ENCODE peak calls at places on chromosomes 3 and 15, in four cellular contexts. R, Q, S and U are unnamed samples.
A peak's percentile ranks its signal among the peaks of the same experiment; 100 is the strongest.

GRCh38 chr15:101692799-101693198 is 31.5 kb downstream of the TARS3 start:
- DNase-seq in R (no peak), Q (no peak), S (no peak), U (no peak)

GRCh38 chr3:82088749-82089148 is 327.3 kb upstream of the GBE1 start:
- DNase-seq in R (no peak), Q (no peak), S (no peak), U (no peak)

GRCh38 chr3:150362515-150363302 is 45.4 kb upstream of the TSC22D2 start:
- DNase-seq in R (no peak), Q (no peak), S (no peak), U (no peak)

GRCh38 chr3:72336821-72337479 is 511.3 kb downstream of the SHQ1 start:
- DNase-seq in R (peak; percentile 69), Q (no peak), S (peak; percentile 86), U (peak; percentile 90)

GRCh38 chr3:78993375-78993774 is 774.4 kb downstream of the ROBO1 start:
- DNase-seq in R (no peak), Q (no peak), S (no peak), U (no peak)

GRCh38 chr3:42351221-42351620 is 59.2 kb downstream of the LYZL4 start:
- DNase-seq in R (no peak), Q (no peak), S (no peak), U (no peak)

GRCh38 chr15:29889545-29890329 is 67.5 kb upstream of the TJP1 start:
- DNase-seq in R (no peak), Q (no peak), S (no peak), U (no peak)

GRCh38 chr15:57635300-57635944 is 43.7 kb downstream of the MYZAP start:
- DNase-seq in R (no peak), Q (no peak), S (no peak), U (peak; percentile 79)

GRCh38 chr3:32276279-32276841 is 37.9 kb downstream of the CMTM8 start:
- DNase-seq in R (no peak), Q (peak; percentile 24), S (no peak), U (peak; percentile 53)

GRCh38 chr3:183387797-183388196 is 40.6 kb downstream of the MCF2L2 start:
- DNase-seq in R (no peak), Q (no peak), S (no peak), U (no peak)

GRCh38 chr3:51434746-51435323 is 43.8 kb downstream of the RBM15B start:
- DNase-seq in R (no peak), Q (peak; percentile 64), S (no peak), U (peak; percentile 17)

GRCh38 chr15:85793641-85794597 is 806 bp downstream of the KLHL25 start:
- DNase-seq in R (peak; percentile 33), Q (peak; percentile 10), S (no peak), U (peak; percentile 20)

GRCh38 chr3:40829876-40830275 is 305.1 kb downstream of the ZNF621 start:
- DNase-seq in R (no peak), Q (no peak), S (no peak), U (no peak)

GRCh38 chr3:190055773-190056172 is 64.9 kb downstream of the P3H2 start:
- DNase-seq in R (no peak), Q (no peak), S (no peak), U (no peak)

DNA sequence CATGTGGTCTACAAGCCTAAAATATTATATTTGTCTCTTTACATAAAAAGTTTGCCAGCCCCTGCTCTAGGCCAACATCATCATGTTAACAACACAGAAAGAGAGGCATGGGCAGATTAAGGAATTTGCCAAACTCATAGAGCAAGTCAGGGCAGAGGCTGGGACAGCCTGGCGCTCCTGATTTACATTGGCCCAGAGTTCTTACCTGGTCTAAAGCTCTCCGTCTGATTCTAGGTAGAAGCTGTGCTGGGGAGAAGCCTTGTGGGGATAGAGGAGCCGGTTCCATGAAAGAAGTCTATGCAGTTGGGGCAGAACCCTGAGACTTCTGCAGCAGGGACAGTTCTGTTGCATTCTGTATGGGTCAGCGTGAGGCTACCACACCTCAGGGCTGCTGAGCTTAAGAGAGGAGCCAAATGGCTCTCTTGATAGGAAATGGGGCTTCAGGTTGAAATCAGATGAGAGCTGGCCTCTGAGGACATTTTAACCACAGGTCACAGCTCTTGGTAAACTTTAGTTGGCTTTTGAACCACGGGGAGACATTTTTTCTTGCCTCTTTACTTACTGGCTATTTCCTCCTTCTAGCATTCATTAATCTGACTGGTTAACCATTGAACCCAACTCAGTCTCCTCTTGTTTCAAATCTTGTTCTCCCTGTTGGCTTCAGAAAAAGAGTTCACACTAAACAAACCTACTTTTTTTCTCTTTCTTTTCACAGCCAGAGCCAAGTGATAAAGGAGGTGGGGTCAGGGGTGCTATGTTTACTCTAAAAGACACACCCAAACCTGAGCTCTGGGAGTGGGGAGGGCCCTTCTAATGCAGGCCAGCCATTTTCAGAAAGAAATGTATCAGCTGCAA is 250.7 kb downstream of the OPA1 start:
- DNase-seq in R (no peak), Q (no peak), S (no peak), U (peak; percentile 37)
- H3K27ac ChIP-seq in R (no peak overlapping the region), Q (no peak overlapping the region), S (no peak overlapping the region), U (peak overlapping the region; percentile 76)

GRCh38 chr3:186882881-186883685 is 40.6 kb downstream of the ADIPOQ start:
- DNase-seq in R (no peak), Q (no peak), S (no peak), U (no peak)

GRCh38 chr3:186886202-186886820 is 43.8 kb downstream of the ADIPOQ start:
- DNase-seq in R (no peak), Q (no peak), S (no peak), U (no peak)

GRCh38 chr3:186882125-186882524 is 39.6 kb downstream of the ADIPOQ start:
- DNase-seq in R (no peak), Q (no peak), S (no peak), U (no peak)

GRCh38 chr3:186880392-186880791 is 37.9 kb downstream of the ADIPOQ start:
- DNase-seq in R (no peak), Q (no peak), S (no peak), U (no peak)

GRCh38 chr3:186883686-186884058 is 41.2 kb downstream of the ADIPOQ start:
- DNase-seq in R (no peak), Q (no peak), S (no peak), U (no peak)
- H3K27ac ChIP-seq in R (no peak overlapping the region), Q (no peak overlapping the region), S (no peak overlapping the region), U (no peak overlapping the region)

DNA sequence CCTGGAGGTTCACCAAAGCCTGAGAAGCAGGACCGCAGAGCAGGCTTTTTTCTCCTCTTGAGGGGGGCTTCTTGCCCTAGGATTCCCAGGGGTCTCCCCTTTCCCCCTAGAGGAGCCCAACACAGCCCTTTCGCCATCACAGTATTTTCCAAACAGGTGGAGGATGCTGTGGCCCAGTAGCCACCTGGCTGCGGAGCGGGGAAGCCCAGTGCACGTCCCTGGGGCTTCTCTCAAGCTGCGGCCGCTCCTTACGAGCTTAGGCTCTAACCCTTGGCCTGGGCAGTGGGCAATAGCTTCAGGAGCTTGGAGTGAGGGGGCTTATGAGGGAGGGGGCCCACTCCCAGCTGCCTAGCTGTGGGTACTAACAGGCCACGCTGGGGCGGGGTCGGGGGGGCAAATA is 11.6 kb upstream of the DLL4 start:
- DNase-seq in R (no peak), Q (no peak), S (no peak), U (no peak)
- H3K27ac ChIP-seq in R (no peak overlapping the region), Q (no peak overlapping the region), S (no peak overlapping the region), U (no peak overlapping the region)

GRCh38 chr3:48092270-48092669 is 76.1 kb upstream of the MAP4 start:
- DNase-seq in R (no peak), Q (no peak), S (no peak), U (no peak)

GRCh38 chr3:48090166-48090939 is 74.1 kb upstream of the MAP4 start:
- DNase-seq in R (no peak), Q (no peak), S (no peak), U (no peak)

GRCh38 chr3:48086736-48087470 is 70.7 kb upstream of the MAP4 start:
- DNase-seq in R (no peak), Q (no peak), S (no peak), U (no peak)

GRCh38 chr3:48088056-48088748 is 72.0 kb upstream of the MAP4 start:
- DNase-seq in R (peak; percentile 31), Q (no peak), S (peak; percentile 77), U (peak; percentile 3)

GRCh38 chr3:48088749-48089466 is 72.7 kb upstream of the MAP4 start:
- DNase-seq in R (peak; percentile 97), Q (peak; percentile 95), S (peak; percentile 98), U (peak; percentile 96)
- H3K27ac ChIP-seq in R (peak overlapping the region; percentile 99), Q (peak overlapping the region; percentile 95), S (peak overlapping the region; percentile 100), U (peak overlapping the region; percentile 92)

GRCh38 chr3:43390255-43390588 is 103.9 kb downstream of the SNRK start:
- DNase-seq in R (no peak), Q (no peak), S (no peak), U (no peak)
- H3K27ac ChIP-seq in R (no peak overlapping the region), Q (peak overlapping the region; percentile 65), S (peak overlapping the region; percentile 80), U (no peak overlapping the region)

DNA sequence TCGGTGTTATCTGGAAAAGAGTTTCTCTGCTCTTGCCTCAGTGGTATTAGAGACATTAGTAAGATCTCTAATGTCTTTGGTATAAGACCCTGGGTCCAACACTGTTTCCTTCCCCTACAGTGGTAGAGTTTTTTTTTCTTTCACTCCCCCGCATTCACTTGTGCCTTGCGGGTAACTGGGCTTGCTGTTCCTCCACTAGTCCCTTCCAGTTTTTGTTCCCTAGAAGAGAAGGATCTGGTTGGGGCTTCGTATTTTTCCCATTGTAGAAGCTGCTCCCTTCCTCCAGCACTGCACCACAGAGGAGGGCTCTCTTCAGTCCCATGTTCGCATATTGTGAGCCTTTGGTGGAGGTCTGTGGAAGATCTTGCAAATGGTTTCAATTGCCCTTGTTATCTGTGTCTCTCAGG is 13.7 kb downstream of the CTDSPL2 start:
- DNase-seq in R (no peak), Q (peak; percentile 26), S (no peak), U (no peak)
- H3K27ac ChIP-seq in R (no peak overlapping the region), Q (no peak overlapping the region), S (no peak overlapping the region), U (no peak overlapping the region)

GRCh38 chr3:16884748-16885587 is at the start of gene PLCL2:
- DNase-seq in R (peak; percentile 30), Q (peak; percentile 60), S (peak; percentile 76), U (no peak)
- H3K27ac ChIP-seq in R (peak within 1 kb of the TSS; percentile 84), Q (peak within 1 kb of the TSS; percentile 90), S (peak within 1 kb of the TSS; percentile 88), U (peak within 1 kb of the TSS; percentile 77)

DNA sequence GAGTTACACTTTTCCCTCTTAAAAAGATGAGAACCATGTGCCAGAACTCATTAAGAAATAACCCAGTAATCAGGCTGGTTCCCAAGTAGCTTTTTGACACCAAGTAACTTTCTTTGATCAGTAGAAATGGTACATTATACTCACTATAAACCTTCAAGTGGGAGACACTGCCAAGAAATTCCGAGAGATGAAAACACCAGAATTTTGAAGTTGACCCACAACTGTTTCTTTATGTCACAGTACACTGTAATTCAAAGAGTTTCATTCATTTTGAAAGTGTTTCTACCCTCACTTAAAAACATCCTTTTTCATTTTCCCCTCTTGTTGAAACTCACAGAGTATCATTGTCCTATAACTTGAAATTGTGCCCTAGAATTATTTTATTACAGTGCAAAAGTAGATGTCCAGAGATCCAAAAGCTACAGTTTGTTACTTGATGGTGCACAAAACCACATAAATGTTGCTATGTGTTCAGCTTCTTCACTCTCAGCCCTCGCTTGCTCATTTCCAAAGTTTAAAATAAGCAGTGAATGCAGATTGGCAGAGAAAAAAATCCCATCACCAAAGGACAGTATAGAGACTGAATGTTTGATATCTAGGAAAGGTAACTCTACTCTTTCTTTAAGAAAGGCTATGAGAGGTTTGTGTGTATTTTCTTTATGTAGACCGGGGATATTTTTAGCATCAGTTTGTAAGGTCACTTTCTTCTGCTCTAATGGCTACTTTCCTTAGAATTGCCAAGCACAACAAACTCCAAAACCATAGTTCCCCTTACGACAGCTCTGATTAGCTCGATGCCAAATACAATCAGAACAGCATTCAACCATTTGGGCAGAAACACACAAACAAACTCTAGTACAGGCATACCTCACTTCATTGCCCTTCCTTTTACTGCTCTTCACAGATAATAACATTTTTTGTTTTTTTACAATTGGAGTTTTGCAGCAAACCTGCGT is 164.3 kb upstream of the CCDC54 start:
- DNase-seq in R (no peak), Q (no peak), S (no peak), U (no peak)
- H3K27ac ChIP-seq in R (no peak overlapping the region), Q (no peak overlapping the region), S (no peak overlapping the region), U (no peak overlapping the region)

GRCh38 chr15:27638950-27639349 is 460.2 kb downstream of the OCA2 start:
- DNase-seq in R (no peak), Q (no peak), S (no peak), U (no peak)
- H3K27ac ChIP-seq in R (no peak overlapping the region), Q (no peak overlapping the region), S (no peak overlapping the region), U (no peak overlapping the region)